ENCODE peak calls at places on chromosomes 13 and 19, in five cellular contexts. X, K, L, P and O are unnamed samples.

GRCh38 chr13:44416297-44416696 is 42.7 kb downstream of the SERP2 start:
- DNase-seq in L (no peak), P (no peak), K (no peak), X (no peak), O (no peak)

GRCh38 chr19:16330368-16330801 is 5.8 kb downstream of the KLF2 start:
- DNase-seq in X (peak), L (peak), P (peak), K (peak), O (peak)

GRCh38 chr19:1847684-1848398 is 442 bp downstream of the REXO1 start:
- DNase-seq in L (no peak), P (peak), X (no peak), K (peak), O (peak)

GRCh38 chr19:30317403-30317802 is 54.8 kb upstream of the ZNF536 start:
- DNase-seq in P (peak), K (no peak), L (no peak), X (no peak), O (no peak)

GRCh38 chr13:72062566-72062965 is 195.6 kb upstream of the DACH1 start:
- DNase-seq in X (peak), P (no peak), L (no peak), K (no peak), O (no peak)

GRCh38 chr13:88622362-88622973 is 951.3 kb downstream of the SLITRK5 start:
- DNase-seq in P (no peak), K (no peak), X (peak), L (no peak), O (no peak)

GRCh38 chr13:113758651-113759524 is at the start of gene TMEM255B:
- DNase-seq in P (peak), X (peak), L (peak), K (peak), O (peak)

GRCh38 chr13:99390601-99391000 is 83.4 kb upstream of the GPR183 start:
- DNase-seq in L (no peak), X (no peak), K (no peak), P (no peak), O (no peak)

GRCh38 chr19:12886943-12887747 is at the start of gene KLF1:
- DNase-seq in L (no peak), K (no peak), P (no peak), X (no peak), O (no peak)

GRCh38 chr19:58569943-58570670 is 3.0 kb downstream of the MZF1 start:
- DNase-seq in K (peak), P (peak), X (no peak), L (no peak), O (no peak)

GRCh38 chr19:20247016-20247683 is 80.1 kb downstream of the ZNF486 start:
- DNase-seq in P (no peak), K (peak), L (peak), X (peak), O (peak)

GRCh38 chr19:8654591-8655339 is 24.3 kb downstream of the NFILZ start:
- DNase-seq in L (peak), K (peak), X (peak), P (peak), O (peak)

GRCh38 chr13:90719452-90719851 is 628.0 kb upstream of the MIR17HG start:
- DNase-seq in P (no peak), L (no peak), X (no peak), K (no peak), O (no peak)

GRCh38 chr19:46639356-46640061 is 3.5 kb upstream of the GNG8 start:
- DNase-seq in L (no peak), P (peak), K (peak), X (no peak), O (no peak)

GRCh38 chr19:8017808-8018207 is 12.4 kb upstream of the ELAVL1 start:
- DNase-seq in P (no peak), K (no peak), L (no peak), X (no peak), O (peak)

GRCh38 chr19:32343550-32344262 is 1.7 kb upstream of the ZNF507 start:
- DNase-seq in X (peak), K (no peak), L (no peak), P (no peak), O (no peak)

GRCh38 chr13:65330287-65330686 is 1899.8 kb downstream of the PCDH9 start:
- DNase-seq in K (no peak), X (no peak), P (peak), L (no peak), O (no peak)

GRCh38 chr13:43232866-43233265 is 209.5 kb downstream of the DNAJC15 start:
- DNase-seq in K (peak), X (peak), L (no peak), P (no peak), O (no peak)

GRCh38 chr13:113273856-113274590 is 23.0 kb upstream of the LAMP1 start:
- DNase-seq in L (no peak), K (no peak), X (peak), P (no peak), O (no peak)

GRCh38 chr19:3507371-3508120 is 1.4 kb downstream of the FZR1 start:
- DNase-seq in P (no peak), X (no peak), K (peak), L (peak), O (no peak)

GRCh38 chr13:110425444-110425780 is 118.3 kb downstream of the COL4A2 start:
- DNase-seq in X (no peak), P (no peak), K (no peak), L (no peak), O (no peak)